ENCODE peak calls at places on chromosomes 6 and 20, in eight cellular contexts. One of them, this sample, is unnamed.

GRCh38 chr20:63152322-63153253 is 63.3 kb downstream of the YTHDF1 start:
- DNase-seq in esophagus muscularis mucosa: no peak
- DNase-seq in OCI-LY7: no peak
- DNase-seq in naive thymus-derived CD4-positive, alpha-beta T cell: no peak
- DNase-seq in fibroblast of lung: no peak
- DNase-seq in aorta: peak
- DNase-seq in ascending aorta: no peak
- DNase-seq in CD8-positive, alpha-beta T cell: no peak
- DNase-seq in this sample: peak

GRCh38 chr6:19535351-19535750 is 301.8 kb upstream of the ID4 start:
- DNase-seq in esophagus muscularis mucosa: no peak
- DNase-seq in OCI-LY7: no peak
- DNase-seq in naive thymus-derived CD4-positive, alpha-beta T cell: no peak
- DNase-seq in fibroblast of lung: no peak
- DNase-seq in aorta: no peak
- DNase-seq in ascending aorta: no peak
- DNase-seq in CD8-positive, alpha-beta T cell: no peak
- DNase-seq in this sample: no peak

GRCh38 chr20:46348972-46349741 is 40.9 kb upstream of the CDH22 start:
- DNase-seq in esophagus muscularis mucosa: no peak
- DNase-seq in OCI-LY7: peak
- DNase-seq in naive thymus-derived CD4-positive, alpha-beta T cell: peak
- DNase-seq in fibroblast of lung: no peak
- DNase-seq in aorta: peak
- DNase-seq in ascending aorta: peak
- DNase-seq in CD8-positive, alpha-beta T cell: peak
- DNase-seq in this sample: peak

GRCh38 chr6:153702671-153703070 is 336.4 kb upstream of the OPRM1 start:
- DNase-seq in esophagus muscularis mucosa: no peak
- DNase-seq in OCI-LY7: no peak
- DNase-seq in naive thymus-derived CD4-positive, alpha-beta T cell: no peak
- DNase-seq in fibroblast of lung: no peak
- DNase-seq in aorta: no peak
- DNase-seq in ascending aorta: no peak
- DNase-seq in CD8-positive, alpha-beta T cell: no peak
- DNase-seq in this sample: no peak

GRCh38 chr20:44133424-44133823 is 53.6 kb downstream of the JPH2 start:
- DNase-seq in esophagus muscularis mucosa: no peak
- DNase-seq in OCI-LY7: no peak
- DNase-seq in naive thymus-derived CD4-positive, alpha-beta T cell: no peak
- DNase-seq in fibroblast of lung: no peak
- DNase-seq in aorta: peak
- DNase-seq in ascending aorta: no peak
- DNase-seq in CD8-positive, alpha-beta T cell: no peak
- DNase-seq in this sample: no peak

GRCh38 chr6:70166088-70166958 is 136.6 kb downstream of the COL9A1 start:
- DNase-seq in esophagus muscularis mucosa: no peak
- DNase-seq in OCI-LY7: peak
- DNase-seq in naive thymus-derived CD4-positive, alpha-beta T cell: no peak
- DNase-seq in fibroblast of lung: peak
- DNase-seq in aorta: no peak
- DNase-seq in ascending aorta: no peak
- DNase-seq in CD8-positive, alpha-beta T cell: no peak
- DNase-seq in this sample: peak

GRCh38 chr20:20561841-20562240 is 150.6 kb downstream of the RALGAPA2 start:
- DNase-seq in esophagus muscularis mucosa: no peak
- DNase-seq in OCI-LY7: no peak
- DNase-seq in naive thymus-derived CD4-positive, alpha-beta T cell: no peak
- DNase-seq in fibroblast of lung: no peak
- DNase-seq in aorta: no peak
- DNase-seq in ascending aorta: no peak
- DNase-seq in CD8-positive, alpha-beta T cell: no peak
- DNase-seq in this sample: no peak

GRCh38 chr6:145891565-145891964 is 72.6 kb downstream of the SHPRH start:
- DNase-seq in esophagus muscularis mucosa: no peak
- DNase-seq in OCI-LY7: no peak
- DNase-seq in naive thymus-derived CD4-positive, alpha-beta T cell: no peak
- DNase-seq in fibroblast of lung: peak
- DNase-seq in aorta: no peak
- DNase-seq in ascending aorta: no peak
- DNase-seq in CD8-positive, alpha-beta T cell: no peak
- DNase-seq in this sample: no peak

GRCh38 chr6:56347526-56347925 is 100.1 kb upstream of the COL21A1 start:
- DNase-seq in esophagus muscularis mucosa: no peak
- DNase-seq in OCI-LY7: no peak
- DNase-seq in naive thymus-derived CD4-positive, alpha-beta T cell: no peak
- DNase-seq in fibroblast of lung: peak
- DNase-seq in aorta: no peak
- DNase-seq in ascending aorta: no peak
- DNase-seq in CD8-positive, alpha-beta T cell: no peak
- DNase-seq in this sample: no peak

GRCh38 chr20:19449051-19449450 is 236.6 kb downstream of the SLC24A3 start:
- DNase-seq in esophagus muscularis mucosa: no peak
- DNase-seq in OCI-LY7: no peak
- DNase-seq in naive thymus-derived CD4-positive, alpha-beta T cell: no peak
- DNase-seq in fibroblast of lung: peak
- DNase-seq in aorta: peak
- DNase-seq in ascending aorta: peak
- DNase-seq in CD8-positive, alpha-beta T cell: no peak
- DNase-seq in this sample: no peak

GRCh38 chr6:33856655-33857054 is 52.9 kb upstream of the MLN start:
- DNase-seq in esophagus muscularis mucosa: no peak
- DNase-seq in OCI-LY7: no peak
- DNase-seq in naive thymus-derived CD4-positive, alpha-beta T cell: peak
- DNase-seq in fibroblast of lung: no peak
- DNase-seq in aorta: no peak
- DNase-seq in ascending aorta: no peak
- DNase-seq in CD8-positive, alpha-beta T cell: peak
- DNase-seq in this sample: no peak

GRCh38 chr6:68728124-68728523 is 93.0 kb downstream of the ADGRB3 start:
- DNase-seq in esophagus muscularis mucosa: no peak
- DNase-seq in OCI-LY7: no peak
- DNase-seq in naive thymus-derived CD4-positive, alpha-beta T cell: no peak
- DNase-seq in fibroblast of lung: peak
- DNase-seq in aorta: no peak
- DNase-seq in ascending aorta: no peak
- DNase-seq in CD8-positive, alpha-beta T cell: no peak
- DNase-seq in this sample: no peak

GRCh38 chr20:20452254-20452676 is 84.4 kb downstream of the INSM1 start:
- DNase-seq in esophagus muscularis mucosa: no peak
- DNase-seq in OCI-LY7: no peak
- DNase-seq in naive thymus-derived CD4-positive, alpha-beta T cell: peak
- DNase-seq in fibroblast of lung: peak
- DNase-seq in aorta: peak
- DNase-seq in ascending aorta: peak
- DNase-seq in CD8-positive, alpha-beta T cell: peak
- DNase-seq in this sample: peak

GRCh38 chr20:61529354-61529753 is 277.3 kb downstream of the CDH4 start:
- DNase-seq in esophagus muscularis mucosa: no peak
- DNase-seq in OCI-LY7: no peak
- DNase-seq in naive thymus-derived CD4-positive, alpha-beta T cell: no peak
- DNase-seq in fibroblast of lung: no peak
- DNase-seq in aorta: no peak
- DNase-seq in ascending aorta: no peak
- DNase-seq in CD8-positive, alpha-beta T cell: no peak
- DNase-seq in this sample: no peak

GRCh38 chr6:131255911-131256310 is 120.6 kb downstream of the AKAP7 start:
- DNase-seq in esophagus muscularis mucosa: no peak
- DNase-seq in OCI-LY7: no peak
- DNase-seq in naive thymus-derived CD4-positive, alpha-beta T cell: no peak
- DNase-seq in fibroblast of lung: peak
- DNase-seq in aorta: no peak
- DNase-seq in ascending aorta: no peak
- DNase-seq in CD8-positive, alpha-beta T cell: no peak
- DNase-seq in this sample: no peak

GRCh38 chr6:169893624-169894023 is 142.2 kb downstream of the ERMARD start:
- DNase-seq in esophagus muscularis mucosa: no peak
- DNase-seq in OCI-LY7: no peak
- DNase-seq in naive thymus-derived CD4-positive, alpha-beta T cell: no peak
- DNase-seq in fibroblast of lung: no peak
- DNase-seq in aorta: no peak
- DNase-seq in ascending aorta: no peak
- DNase-seq in CD8-positive, alpha-beta T cell: no peak
- DNase-seq in this sample: no peak

GRCh38 chr20:47024461-47024937 is 129.9 kb downstream of the EYA2 start:
- DNase-seq in esophagus muscularis mucosa: no peak
- DNase-seq in OCI-LY7: no peak
- DNase-seq in naive thymus-derived CD4-positive, alpha-beta T cell: no peak
- DNase-seq in fibroblast of lung: no peak
- DNase-seq in aorta: no peak
- DNase-seq in ascending aorta: no peak
- DNase-seq in CD8-positive, alpha-beta T cell: no peak
- DNase-seq in this sample: no peak

DNA sequence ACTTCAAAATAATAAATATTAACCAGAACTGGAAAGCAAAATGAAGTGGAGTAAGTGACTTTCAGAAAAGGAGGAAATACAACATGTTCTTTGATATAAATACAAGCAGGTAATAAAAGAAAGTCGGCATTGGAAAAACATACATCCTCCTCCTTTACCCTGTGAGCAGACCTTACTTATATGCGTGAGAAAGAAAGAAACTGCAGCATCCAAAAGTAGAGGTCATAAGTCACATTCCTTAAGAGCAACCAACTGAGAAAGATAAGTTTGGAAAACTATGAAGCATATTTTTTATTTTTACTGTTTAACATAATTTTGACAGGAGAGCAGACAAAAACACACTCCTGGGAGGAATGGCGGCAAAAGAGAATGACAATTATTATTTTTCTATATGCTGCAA is 155.5 kb downstream of the HACE1 start:
- DNase-seq in esophagus muscularis mucosa: no peak
- DNase-seq in OCI-LY7: no peak
- DNase-seq in naive thymus-derived CD4-positive, alpha-beta T cell: no peak
- DNase-seq in fibroblast of lung: peak
- DNase-seq in aorta: no peak
- DNase-seq in ascending aorta: no peak
- DNase-seq in CD8-positive, alpha-beta T cell: no peak
- DNase-seq in this sample: no peak
- H3K27ac ChIP-seq in esophagus muscularis mucosa: no peak
- H3K27ac ChIP-seq in OCI-LY7: no peak
- H3K27ac ChIP-seq in naive thymus-derived CD4-positive, alpha-beta T cell: no peak
- H3K27ac ChIP-seq in fibroblast of lung: no peak
- H3K27ac ChIP-seq in aorta: no peak
- H3K27ac ChIP-seq in ascending aorta: no peak
- H3K27ac ChIP-seq in CD8-positive, alpha-beta T cell: no peak
- H3K27ac ChIP-seq in this sample: no peak

GRCh38 chr20:409697-410559 is 1.8 kb downstream of the RBCK1 start:
- DNase-seq in esophagus muscularis mucosa: no peak
- DNase-seq in OCI-LY7: peak
- DNase-seq in naive thymus-derived CD4-positive, alpha-beta T cell: peak
- DNase-seq in fibroblast of lung: no peak
- DNase-seq in aorta: no peak
- DNase-seq in ascending aorta: no peak
- DNase-seq in CD8-positive, alpha-beta T cell: no peak
- DNase-seq in this sample: no peak

GRCh38 chr20:407953-408842 is at the start of gene RBCK1:
- DNase-seq in esophagus muscularis mucosa: peak
- DNase-seq in OCI-LY7: peak
- DNase-seq in naive thymus-derived CD4-positive, alpha-beta T cell: peak
- DNase-seq in fibroblast of lung: peak
- DNase-seq in aorta: peak
- DNase-seq in ascending aorta: peak
- DNase-seq in CD8-positive, alpha-beta T cell: peak
- DNase-seq in this sample: peak

GRCh38 chr20:408843-409696 is 971 bp downstream of the RBCK1 start:
- DNase-seq in esophagus muscularis mucosa: no peak
- DNase-seq in OCI-LY7: peak
- DNase-seq in naive thymus-derived CD4-positive, alpha-beta T cell: peak
- DNase-seq in fibroblast of lung: no peak
- DNase-seq in aorta: no peak
- DNase-seq in ascending aorta: no peak
- DNase-seq in CD8-positive, alpha-beta T cell: no peak
- DNase-seq in this sample: no peak

GRCh38 chr20:406200-407096 is 1.7 kb upstream of the RBCK1 start:
- DNase-seq in esophagus muscularis mucosa: no peak
- DNase-seq in OCI-LY7: no peak
- DNase-seq in naive thymus-derived CD4-positive, alpha-beta T cell: no peak
- DNase-seq in fibroblast of lung: no peak
- DNase-seq in aorta: no peak
- DNase-seq in ascending aorta: no peak
- DNase-seq in CD8-positive, alpha-beta T cell: no peak
- DNase-seq in this sample: no peak

GRCh38 chr20:407097-407952 is 774 bp upstream of the RBCK1 start:
- DNase-seq in esophagus muscularis mucosa: no peak
- DNase-seq in OCI-LY7: peak
- DNase-seq in naive thymus-derived CD4-positive, alpha-beta T cell: peak
- DNase-seq in fibroblast of lung: peak
- DNase-seq in aorta: peak
- DNase-seq in ascending aorta: peak
- DNase-seq in CD8-positive, alpha-beta T cell: no peak
- DNase-seq in this sample: peak
- H3K27ac ChIP-seq in esophagus muscularis mucosa: peak
- H3K27ac ChIP-seq in OCI-LY7: peak
- H3K27ac ChIP-seq in naive thymus-derived CD4-positive, alpha-beta T cell: peak
- H3K27ac ChIP-seq in fibroblast of lung: peak
- H3K27ac ChIP-seq in aorta: peak
- H3K27ac ChIP-seq in ascending aorta: peak
- H3K27ac ChIP-seq in CD8-positive, alpha-beta T cell: peak
- H3K27ac ChIP-seq in this sample: peak

GRCh38 chr6:36444470-36444869 is 1.7 kb downstream of the KCTD20 start:
- DNase-seq in esophagus muscularis mucosa: peak
- DNase-seq in OCI-LY7: no peak
- DNase-seq in naive thymus-derived CD4-positive, alpha-beta T cell: no peak
- DNase-seq in fibroblast of lung: peak
- DNase-seq in aorta: no peak
- DNase-seq in ascending aorta: no peak
- DNase-seq in CD8-positive, alpha-beta T cell: no peak
- DNase-seq in this sample: no peak
- H3K27ac ChIP-seq in esophagus muscularis mucosa: peak
- H3K27ac ChIP-seq in OCI-LY7: peak
- H3K27ac ChIP-seq in naive thymus-derived CD4-positive, alpha-beta T cell: peak
- H3K27ac ChIP-seq in fibroblast of lung: peak
- H3K27ac ChIP-seq in aorta: peak
- H3K27ac ChIP-seq in ascending aorta: peak
- H3K27ac ChIP-seq in CD8-positive, alpha-beta T cell: no peak
- H3K27ac ChIP-seq in this sample: peak

DNA sequence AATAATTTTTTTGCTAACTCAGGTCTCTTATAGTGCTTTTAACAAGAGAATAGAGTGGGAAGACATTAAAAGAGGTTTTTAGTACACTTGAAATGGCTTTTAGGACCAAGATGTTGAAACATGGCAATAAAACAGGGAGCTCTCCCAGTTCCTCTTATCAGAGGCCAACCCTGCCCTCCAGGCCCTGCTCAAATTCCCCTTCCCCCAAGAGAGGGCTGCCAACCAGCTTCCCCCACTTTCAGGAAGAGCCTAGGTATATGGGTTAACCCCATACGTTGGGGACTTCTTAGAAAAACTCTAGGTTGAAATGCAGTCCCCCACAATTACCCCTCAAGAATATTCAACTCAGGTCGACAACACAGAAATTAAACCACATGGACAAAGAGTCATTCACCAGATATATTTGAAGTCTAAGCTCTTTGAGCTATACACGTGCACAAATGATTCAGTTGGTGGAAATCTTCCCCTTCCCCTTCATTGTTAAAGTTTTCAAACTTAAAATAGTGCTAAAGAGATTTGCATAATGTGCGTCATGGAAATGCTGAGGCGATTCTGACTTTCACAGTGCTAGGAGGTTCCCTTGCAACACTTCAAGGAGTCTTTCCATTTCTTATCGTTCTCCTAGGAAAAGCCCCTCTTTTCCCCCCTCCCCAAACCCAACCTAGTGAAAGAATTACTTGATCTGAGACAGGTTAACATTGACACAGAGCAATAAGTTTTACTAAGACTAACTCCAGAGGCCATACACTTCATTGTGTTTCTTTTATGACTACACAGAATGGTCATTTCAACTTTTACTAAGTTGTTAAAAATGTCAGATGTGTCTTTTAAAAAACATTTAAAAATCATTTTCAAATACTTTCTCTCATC is 49.8 kb upstream of the ENPP5 start:
- DNase-seq in esophagus muscularis mucosa: no peak
- DNase-seq in OCI-LY7: peak
- DNase-seq in naive thymus-derived CD4-positive, alpha-beta T cell: no peak
- DNase-seq in fibroblast of lung: no peak
- DNase-seq in aorta: no peak
- DNase-seq in ascending aorta: no peak
- DNase-seq in CD8-positive, alpha-beta T cell: no peak
- DNase-seq in this sample: no peak
- H3K27ac ChIP-seq in esophagus muscularis mucosa: no peak
- H3K27ac ChIP-seq in OCI-LY7: peak
- H3K27ac ChIP-seq in naive thymus-derived CD4-positive, alpha-beta T cell: no peak
- H3K27ac ChIP-seq in fibroblast of lung: no peak
- H3K27ac ChIP-seq in aorta: no peak
- H3K27ac ChIP-seq in ascending aorta: peak
- H3K27ac ChIP-seq in CD8-positive, alpha-beta T cell: no peak
- H3K27ac ChIP-seq in this sample: no peak